ENCODE peak calls at places on chromosome 21, in eight cellular contexts. A is transverse colon, L is OCI-LY7, X is NB4, K is kidney, I is choroid plexus epithelial cell, H is mesendoderm, J is sigmoid colon. U is an unnamed sample.
A peak's percentile ranks its signal among the peaks of the same experiment; 100 is the strongest.

GRCh38 chr21:37240978-37241377 is 26.2 kb downstream of the VPS26C start:
- DNase-seq in J (no peak), K (no peak), L (no peak), H (no peak), A (no peak), X (no peak), I (no peak), U (no peak)

GRCh38 chr21:35940074-35940927 is 120.0 kb downstream of the SETD4 start:
- DNase-seq in L (peak; percentile 48), I (peak; percentile 88), K (no peak), J (peak; percentile 67), H (peak; percentile 64), X (peak; percentile 85), A (peak; percentile 35), U (peak; percentile 87)

GRCh38 chr21:17903029-17903806 is 84.1 kb upstream of the C21orf91 start:
- DNase-seq in I (peak; percentile 67), J (no peak), A (no peak), L (peak; percentile 74), H (peak; percentile 46), K (no peak), X (peak; percentile 17), U (peak; percentile 61)

GRCh38 chr21:17513214-17514123 is 626 bp downstream of the CXADR start:
- DNase-seq in L (peak; percentile 57), J (no peak), H (peak; percentile 76), A (peak; percentile 44), I (peak; percentile 61), K (peak; percentile 76), X (no peak), U (peak; percentile 32)

GRCh38 chr21:24045775-24046215 is 1561.5 kb downstream of the MRPL39 start:
- DNase-seq in A (peak; percentile 10), J (peak; percentile 70), H (peak; percentile 42), L (no peak), X (peak; percentile 60), K (peak; percentile 69), I (peak; percentile 78), U (peak; percentile 98)

GRCh38 chr21:16302851-16303282 is 573.1 kb downstream of the USP25 start:
- DNase-seq in L (no peak), J (peak; percentile 76), I (peak; percentile 98), H (no peak), X (no peak), K (peak; percentile 56), A (no peak), U (peak; percentile 71)

GRCh38 chr21:37483776-37484175 is 117.2 kb downstream of the DYRK1A start:
- DNase-seq in X (no peak), L (no peak), A (no peak), H (peak; percentile 91), J (no peak), I (no peak), K (no peak), U (no peak)

GRCh38 chr21:16363563-16363962 is 633.8 kb downstream of the USP25 start:
- DNase-seq in X (no peak), I (no peak), H (no peak), A (no peak), J (no peak), K (no peak), L (no peak), U (no peak)

GRCh38 chr21:36388835-36389234 is 3.6 kb downstream of the CHAF1B start:
- DNase-seq in J (no peak), K (no peak), A (no peak), H (peak; percentile 80), X (no peak), L (no peak), I (peak; percentile 53), U (peak; percentile 43)

GRCh38 chr21:15722591-15723324 is 7.0 kb upstream of the USP25 start:
- DNase-seq in H (peak; percentile 75), J (no peak), I (no peak), L (no peak), K (no peak), A (no peak), X (no peak), U (no peak)

GRCh38 chr21:28336299-28336698 is 656.4 kb downstream of the LTN1 start:
- DNase-seq in H (peak; percentile 59), X (peak; percentile 28), I (peak; percentile 88), A (no peak), J (no peak), L (peak; percentile 43), K (no peak), U (peak; percentile 94)

GRCh38 chr21:29436143-29436542 is 137.4 kb downstream of the BACH1 start:
- DNase-seq in A (no peak), J (no peak), H (no peak), X (no peak), L (no peak), I (no peak), K (no peak), U (peak; percentile 90)

GRCh38 chr21:34885636-34886553 is 163.2 kb downstream of the RUNX1 start:
- DNase-seq in X (no peak), I (no peak), A (peak; percentile 72), H (peak; percentile 50), K (no peak), J (no peak), L (no peak), U (no peak)

GRCh38 chr21:26123012-26123411 is 47.6 kb downstream of the APP start:
- DNase-seq in L (no peak), H (no peak), A (no peak), J (no peak), K (no peak), X (no peak), I (no peak), U (no peak)

GRCh38 chr21:31558839-31559367 is 100.6 kb upstream of the SOD1 start:
- DNase-seq in X (peak; percentile 38), J (peak; percentile 86), L (peak; percentile 97), I (peak; percentile 98), A (peak; percentile 89), K (peak; percentile 94), H (peak; percentile 99), U (peak; percentile 96)

GRCh38 chr21:39114871-39115658 is 68.2 kb downstream of the PSMG1 start:
- DNase-seq in I (peak; percentile 77), K (no peak), J (no peak), L (no peak), X (no peak), H (no peak), A (no peak), U (peak; percentile 73)

GRCh38 chr21:31248598-31248997 is 95.5 kb downstream of the TIAM1 start:
- DNase-seq in I (peak; percentile 70), K (no peak), J (no peak), H (peak; percentile 20), L (no peak), X (no peak), A (no peak), U (peak; percentile 82)

GRCh38 chr21:35585155-35585554 is 475.2 kb downstream of the SETD4 start:
- DNase-seq in X (no peak), A (no peak), I (no peak), L (no peak), J (no peak), K (no peak), H (no peak), U (peak; percentile 20)

GRCh38 chr21:38351961-38352521 is 95.2 kb downstream of the KCNJ15 start:
- DNase-seq in J (no peak), X (no peak), L (no peak), A (no peak), H (peak; percentile 86), I (peak; percentile 61), K (no peak), U (peak; percentile 74)

GRCh38 chr21:33949516-33950424 is 34.2 kb upstream of the ATP5PO start:
- DNase-seq in K (no peak), H (no peak), L (no peak), X (peak; percentile 15), I (no peak), J (no peak), A (no peak), U (no peak)

GRCh38 chr21:34112316-34113033 is 39.1 kb downstream of the MRPS6 start:
- DNase-seq in I (no peak), J (no peak), L (no peak), K (no peak), H (no peak), A (no peak), X (peak; percentile 22), U (no peak)

GRCh38 chr21:38115870-38116269 is 140.9 kb upstream of the KCNJ15 start:
- DNase-seq in A (no peak), I (no peak), H (no peak), L (no peak), J (no peak), X (no peak), K (no peak), U (no peak)

GRCh38 chr21:34933609-34934345 is 115.3 kb downstream of the RUNX1 start:
- DNase-seq in A (no peak), H (no peak), K (no peak), X (no peak), I (no peak), J (no peak), L (no peak), U (no peak)

GRCh38 chr21:44709426-44710293 is 1.7 kb downstream of the TSPEAR start:
- DNase-seq in L (no peak), J (no peak), H (no peak), K (peak; percentile 76), I (peak; percentile 12), A (no peak), X (no peak), U (no peak)
- H3K4me3 ChIP-seq in L (no peak overlapping the region), J (no peak overlapping the region), H (no peak overlapping the region), K (no peak overlapping the region), I (no peak overlapping the region), A (no peak overlapping the region), X (no peak overlapping the region), U (no peak overlapping the region)

GRCh38 chr21:42424848-42425602 is 21.3 kb downstream of the UBASH3A start:
- DNase-seq in J (no peak), L (no peak), H (no peak), X (peak; percentile 89), A (peak; percentile 39), K (peak; percentile 50), I (no peak), U (no peak)
- H3K4me3 ChIP-seq in J (no peak overlapping the region), L (no peak overlapping the region), H (no peak overlapping the region), X (peak overlapping the region; percentile 30), A (no peak overlapping the region), K (no peak overlapping the region), I (no peak overlapping the region), U (no peak overlapping the region)

DNA sequence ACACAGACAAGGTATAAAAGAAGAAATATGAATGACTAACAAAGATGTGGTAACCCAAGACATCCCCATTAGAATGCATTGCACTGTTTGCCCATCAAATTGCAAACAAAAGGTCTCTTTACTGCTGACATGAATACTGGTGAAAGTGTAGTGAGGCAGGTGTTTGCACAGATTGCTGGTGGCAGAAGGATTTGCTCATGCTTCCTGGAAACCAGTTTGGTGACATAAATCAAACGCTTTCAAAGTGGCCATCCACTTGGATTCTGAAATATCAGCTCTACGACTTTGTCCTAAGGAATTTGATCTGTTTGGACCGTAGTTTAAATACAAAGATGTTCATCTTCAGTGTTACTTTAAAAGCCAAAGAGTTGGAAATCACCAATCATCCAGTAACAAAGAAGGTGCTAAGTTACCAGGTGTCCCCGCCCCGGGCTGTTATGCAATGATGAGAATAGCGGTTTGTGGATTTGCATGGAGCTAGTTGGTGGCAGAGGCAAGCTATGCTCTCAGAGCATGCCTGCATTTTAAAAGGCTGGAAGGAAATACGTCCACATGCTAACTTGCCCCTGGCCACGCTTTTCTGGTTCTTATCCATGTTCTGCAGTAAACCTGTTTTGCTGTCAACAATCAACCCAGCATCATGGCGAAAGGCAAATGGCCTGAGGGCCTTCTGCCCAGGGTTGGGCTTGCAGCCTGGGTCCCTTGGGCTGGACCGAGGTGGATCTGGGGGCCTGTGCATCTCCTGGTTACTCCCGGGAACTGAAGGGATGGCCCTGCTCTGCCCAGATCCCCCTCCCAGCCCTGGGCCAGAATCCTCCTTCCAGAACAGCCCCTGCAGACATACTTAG is 49.2 kb downstream of the UMODL1 start:
- DNase-seq in I (no peak), L (peak; percentile 95), A (peak; percentile 47), J (no peak), X (peak; percentile 47), K (peak; percentile 41), H (peak; percentile 63), U (no peak)
- H3K4me3 ChIP-seq in I (no peak overlapping the region), L (peak overlapping the region; percentile 67), A (no peak overlapping the region), J (no peak overlapping the region), X (no peak overlapping the region), K (no peak overlapping the region), H (no peak overlapping the region), U (no peak overlapping the region)

GRCh38 chr21:14078746-14079375 is 131.9 kb downstream of the LIPI start:
- DNase-seq in I (no peak), H (no peak), J (peak; percentile 47), K (no peak), X (no peak), A (no peak), L (no peak), U (no peak)
- H3K4me3 ChIP-seq in I (no peak overlapping the region), H (no peak overlapping the region), J (no peak overlapping the region), K (no peak overlapping the region), X (no peak overlapping the region), A (no peak overlapping the region), L (no peak overlapping the region), U (no peak overlapping the region)

U was measured in cardiac fibroblast.